ENCODE peak calls at places on chromosomes 5 and 9, in four cellular contexts. N is AG09309, D is CD14-positive monocyte, Q is cardiac muscle cell. K is an unnamed sample.

GRCh38 chr9:137049544-137050449 is 3.8 kb upstream of the NPDC1 start:
- DNase-seq in Q (peak; percentile 59), D (no peak), N (no peak), K (no peak)

GRCh38 chr5:141853895-141854626 is 24.1 kb downstream of the PCDH1 start:
- DNase-seq in N (no peak), D (no peak), Q (no peak), K (no peak)

GRCh38 chr9:124512806-124513204 is 5.6 kb upstream of the NR5A1 start:
- DNase-seq in Q (no peak), N (no peak), D (no peak), K (no peak)

GRCh38 chr5:57221049-57221568 is 47.2 kb downstream of the GPBP1 start:
- DNase-seq in Q (peak; percentile 74), N (peak; percentile 14), D (no peak), K (no peak)

GRCh38 chr9:136305822-136306690 is 2.2 kb upstream of the CCDC187 start:
- DNase-seq in D (no peak), Q (no peak), N (no peak), K (no peak)

GRCh38 chr9:36485647-36486453 is 85.8 kb upstream of the RNF38 start:
- DNase-seq in D (no peak), Q (no peak), N (no peak), K (no peak)

GRCh38 chr9:82168585-82168984 is 180.0 kb downstream of the SPATA31D1 start:
- DNase-seq in N (no peak), D (no peak), Q (no peak), K (peak; percentile 60)

GRCh38 chr9:136297016-136297691 is 6.7 kb downstream of the CCDC187 start:
- DNase-seq in N (no peak), D (no peak), Q (no peak), K (no peak)

GRCh38 chr5:6744841-6745705 is 31.8 kb downstream of the TENT4A start:
- DNase-seq in D (no peak), N (no peak), Q (no peak), K (no peak)
- TF ChIP-seq CTCF in D (no peak), N (no peak), Q (no peak), K (no peak)

DNA sequence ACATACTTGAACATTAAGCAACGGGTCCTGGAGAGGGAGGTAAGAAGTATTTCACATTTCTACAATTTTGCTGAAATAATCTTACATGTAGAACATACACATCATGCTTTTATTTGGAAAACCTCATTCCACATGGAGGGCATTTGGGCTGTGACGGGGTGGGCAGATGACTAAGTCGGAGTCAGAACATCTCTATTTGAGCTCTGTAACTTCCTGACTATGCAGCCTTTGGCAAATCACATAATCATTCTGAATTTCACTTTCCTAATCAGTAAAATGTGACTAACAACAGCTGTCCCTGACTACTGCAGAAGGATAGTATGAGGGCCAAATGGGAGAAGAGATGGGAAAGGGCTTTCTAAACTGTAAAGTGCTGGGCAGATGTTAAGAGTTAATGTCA is 17.1 kb upstream of the IL6ST start:
- DNase-seq in Q (peak; percentile 89), N (peak; percentile 83), D (no peak), K (no peak)
- TF ChIP-seq CTCF in Q (no peak), N (no peak), D (no peak), K (no peak)

GRCh38 chr5:94159144-94159543 is 417.7 kb upstream of the POU5F2 start:
- DNase-seq in D (no peak), Q (no peak), N (no peak), K (no peak)
- TF ChIP-seq CTCF in D (no peak), Q (no peak), N (peak; percentile 6), K (no peak)

GRCh38 chr5:152349683-152350526 is 55.2 kb downstream of the NMUR2 start:
- DNase-seq in D (no peak), N (no peak), Q (peak; percentile 51), K (no peak)
- TF ChIP-seq CTCF in D (peak; percentile 56), N (peak; percentile 43), Q (peak; percentile 92), K (peak; percentile 97)

GRCh38 chr5:95670568-95670967 is 12.2 kb downstream of the SPATA9 start:
- DNase-seq in Q (no peak), D (no peak), N (no peak), K (no peak)
- TF ChIP-seq CTCF in Q (no peak), D (no peak), N (no peak), K (no peak)

DNA sequence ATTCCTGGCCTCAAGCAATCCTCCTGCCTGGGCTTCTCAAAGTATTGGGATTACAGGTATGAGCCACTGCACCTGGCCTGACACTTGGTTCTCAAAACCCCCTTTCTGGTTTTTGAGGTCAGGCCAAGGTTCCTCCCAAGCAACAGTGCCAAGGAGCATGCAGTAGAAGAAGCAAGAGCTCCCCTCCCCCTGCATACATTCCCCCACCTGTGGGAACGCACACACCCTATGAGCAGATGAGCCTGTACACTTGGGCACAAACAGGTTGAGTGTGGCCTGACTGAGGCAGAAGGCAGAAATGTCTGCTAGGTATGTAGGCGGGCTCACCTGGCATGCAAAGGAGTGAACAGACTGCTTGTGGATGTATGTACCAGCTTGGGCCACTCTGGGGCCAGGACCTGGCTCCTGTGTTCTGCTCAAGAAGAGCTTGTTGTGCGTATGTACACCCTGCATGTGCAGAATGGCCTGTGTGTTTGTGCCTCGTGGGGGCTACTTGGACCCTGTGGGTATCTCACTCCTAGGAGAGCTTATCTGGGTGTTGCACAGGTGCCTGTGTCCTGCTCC is 1.7 kb downstream of the GPRIN1 start:
- DNase-seq in Q (no peak), N (no peak), D (no peak), K (no peak)
- TF ChIP-seq CTCF in Q (no peak), N (no peak), D (no peak), K (no peak)

GRCh38 chr5:163352531-163352930 is 84.9 kb upstream of the CCNG1 start:
- DNase-seq in D (no peak), N (no peak), Q (no peak), K (no peak)

GRCh38 chr5:163347671-163348070 is 89.7 kb upstream of the CCNG1 start:
- DNase-seq in Q (peak; percentile 85), N (peak; percentile 10), D (peak; percentile 59), K (peak; percentile 10)

GRCh38 chr5:163354685-163355084 is 82.7 kb upstream of the CCNG1 start:
- DNase-seq in Q (no peak), N (no peak), D (no peak), K (no peak)

DNA sequence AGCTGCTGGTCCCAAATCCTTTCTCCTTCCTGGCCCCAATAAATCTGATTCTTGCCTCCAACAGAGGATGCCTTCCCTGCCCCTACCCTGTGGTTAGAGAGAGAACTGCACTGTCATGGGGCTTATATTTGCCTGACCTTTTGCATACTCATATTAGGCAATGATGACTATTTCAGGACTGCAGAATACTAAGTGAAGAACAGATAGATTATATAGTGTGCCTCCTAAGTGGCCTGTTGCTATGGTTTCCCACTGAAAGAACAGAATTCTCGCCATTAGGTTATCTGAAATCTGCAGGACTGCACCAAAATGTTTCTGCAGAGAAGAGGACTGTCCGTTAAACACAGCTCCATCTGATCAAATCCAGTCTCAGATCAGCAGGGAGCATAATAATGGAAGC is 87.3 kb upstream of the CCNG1 start:
- DNase-seq in N (no peak), Q (peak; percentile 70), D (peak; percentile 58), K (no peak)
- TF ChIP-seq CTCF in N (no peak), Q (peak; percentile 43), D (peak; percentile 11), K (no peak)

DNA sequence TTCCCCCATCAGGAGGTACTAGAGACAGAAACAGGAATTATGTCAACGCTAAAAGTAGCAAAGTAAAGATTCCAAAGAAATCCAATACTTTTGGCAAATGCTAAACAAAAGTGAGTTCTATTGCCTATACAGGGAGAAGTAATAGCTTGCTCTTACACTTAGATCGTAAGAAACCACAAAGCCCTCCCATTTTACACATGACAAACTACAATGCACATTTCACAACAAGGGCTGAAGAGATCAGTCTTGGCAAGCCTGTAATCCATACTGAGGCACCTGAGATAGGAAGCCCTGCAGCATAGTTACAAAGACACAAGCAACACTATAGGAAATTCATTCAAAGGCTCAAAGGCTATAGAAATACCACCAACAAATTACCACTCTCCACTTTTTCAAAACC is 7.7 kb downstream of the HNRNPK start:
- DNase-seq in D (no peak), Q (no peak), N (no peak), K (no peak)
- TF ChIP-seq CTCF in D (no peak), Q (no peak), N (no peak), K (no peak)

DNA sequence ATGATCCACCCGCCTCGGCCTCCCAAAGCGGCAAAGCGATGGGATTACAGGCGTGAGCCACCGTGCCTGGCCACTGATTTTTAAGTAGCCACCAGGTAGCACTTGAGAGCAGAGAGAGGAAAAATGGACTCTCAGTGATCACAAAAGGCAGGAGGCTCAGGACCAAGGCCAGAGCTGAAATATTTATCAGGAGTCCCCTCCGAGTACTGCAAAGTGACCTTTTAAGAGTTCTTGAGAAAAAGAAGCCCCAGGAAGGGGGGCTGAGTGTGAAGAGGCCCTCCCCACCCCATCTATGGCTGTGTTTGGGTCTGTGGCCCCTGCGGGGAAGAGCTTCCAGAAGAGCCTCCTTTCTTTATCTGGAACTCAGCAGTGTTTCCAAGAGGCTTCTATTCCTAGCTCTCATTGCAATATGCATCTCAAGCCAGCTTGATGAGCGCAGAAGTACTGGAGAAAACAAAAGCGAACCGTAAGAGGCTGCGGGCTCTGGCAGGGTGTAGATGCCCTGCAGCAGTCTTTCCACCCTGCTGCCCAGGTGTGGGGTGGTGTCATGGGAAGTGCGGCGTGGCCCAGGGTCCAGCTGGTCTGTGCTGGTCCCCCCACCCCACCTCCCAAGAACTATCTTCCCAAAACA is 75.5 kb upstream of the CDK20 start:
- DNase-seq in Q (no peak), D (no peak), N (no peak), K (no peak)
- TF ChIP-seq CTCF in Q (no peak), D (no peak), N (no peak), K (no peak)

DNA sequence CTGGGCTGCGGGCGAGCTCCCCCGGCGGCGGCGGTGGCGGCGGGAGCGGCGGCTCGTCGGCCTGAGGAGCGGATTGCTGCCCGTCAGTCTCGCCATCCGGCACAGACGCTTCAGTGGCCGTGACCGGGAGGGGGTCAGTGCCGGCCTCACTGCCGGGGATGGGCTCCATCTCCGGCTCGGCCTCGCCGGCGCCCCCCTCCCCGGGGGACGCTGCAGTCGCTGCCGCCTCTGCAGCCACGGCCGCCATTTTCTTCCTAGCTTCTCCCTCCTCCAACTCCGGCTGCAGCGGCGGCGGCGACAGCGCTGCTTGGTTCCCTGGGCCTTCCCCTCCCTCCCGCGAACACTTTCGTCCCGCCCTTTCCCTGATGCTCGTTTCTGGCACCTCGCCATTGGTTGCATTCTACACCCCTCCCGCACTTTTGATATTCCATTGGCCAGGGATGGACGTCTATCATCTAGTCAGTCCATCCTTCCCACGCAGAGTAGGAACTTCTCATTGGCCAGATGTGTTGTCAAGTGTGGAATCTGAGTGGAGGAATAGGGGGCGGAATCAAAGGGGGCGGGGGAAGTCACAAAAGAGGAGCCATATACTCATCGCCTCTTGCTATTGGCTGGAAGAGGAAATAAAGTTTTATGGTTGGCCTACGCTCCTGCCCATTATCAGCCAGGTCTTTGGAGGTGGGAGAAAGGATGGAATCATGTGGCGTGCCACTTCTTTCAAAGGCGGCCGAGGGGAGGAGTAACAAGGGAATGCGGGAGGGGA is at the start of gene PWWP2A:
- DNase-seq in Q (peak; percentile 100), N (peak; percentile 100), D (peak; percentile 99), K (peak; percentile 100)
- TF ChIP-seq CTCF in Q (peak; percentile 16), N (no peak), D (no peak), K (no peak)